ENCODE peak calls at places on chromosomes 5 and 9, in seven cellular contexts. X is gastrocnemius medialis, Q is cardiac fibroblast, J is pancreas, V is fibroblast of mammary gland, W is kidney, Y is PC-3. U is an unnamed sample.

GRCh38 chr5:178474562-178475184 is 115.5 kb downstream of the COL23A1 start:
- DNase-seq in X (no peak), Q (no peak), J (no peak), V (no peak), W (no peak), Y (no peak), U (no peak)

GRCh38 chr9:86303316-86303975 is 21.1 kb upstream of the ISCA1 start:
- DNase-seq in X (no peak), Q (peak; percentile 54), J (no peak), V (peak; percentile 9), W (no peak), Y (peak; percentile 64), U (no peak)

GRCh38 chr5:68464424-68464823 is 248.9 kb downstream of the PIK3R1 start:
- DNase-seq in X (no peak), Q (peak; percentile 54), J (no peak), V (peak; percentile 56), W (no peak), Y (peak; percentile 2), U (no peak)

GRCh38 chr9:122005597-122005996 is 87.5 kb downstream of the TTLL11 start:
- DNase-seq in X (no peak), Q (peak; percentile 41), J (no peak), V (no peak), W (no peak), Y (peak; percentile 62), U (no peak)

GRCh38 chr5:75601996-75602395 is 9.3 kb upstream of the ANKDD1B start:
- DNase-seq in X (no peak), Q (peak; percentile 26), J (no peak), V (peak; percentile 7), W (no peak), Y (peak; percentile 66), U (peak; percentile 62)

GRCh38 chr5:103674321-103674720 is 111.7 kb upstream of the NUDT12 start:
- DNase-seq in X (no peak), Q (no peak), J (no peak), V (no peak), W (no peak), Y (no peak), U (no peak)

GRCh38 chr5:112995764-112996618 is 19.4 kb downstream of the DCP2 start:
- DNase-seq in X (peak; percentile 43), Q (peak; percentile 80), J (peak; percentile 58), V (peak; percentile 75), W (no peak), Y (peak; percentile 90), U (no peak)

GRCh38 chr5:143201589-143201988 is 201.9 kb downstream of the NR3C1 start:
- DNase-seq in X (no peak), Q (peak; percentile 70), J (no peak), V (peak; percentile 67), W (no peak), Y (no peak), U (no peak)

GRCh38 chr5:73031839-73032238 is 76.0 kb downstream of the FCHO2 start:
- DNase-seq in X (no peak), Q (peak; percentile 92), J (peak; percentile 48), V (peak; percentile 83), W (no peak), Y (peak; percentile 53), U (peak; percentile 51)

GRCh38 chr5:56783261-56783660 is 32.1 kb upstream of the MAP3K1 start:
- DNase-seq in X (no peak), Q (no peak), J (no peak), V (no peak), W (no peak), Y (no peak), U (no peak)

GRCh38 chr5:96331681-96332361 is 101.2 kb downstream of the PCSK1 start:
- DNase-seq in X (no peak), Q (no peak), J (no peak), V (no peak), W (no peak), Y (no peak), U (no peak)

GRCh38 chr5:5979761-5980570 is 398.4 kb downstream of the MED10 start:
- DNase-seq in X (no peak), Q (peak; percentile 0), J (no peak), V (peak; percentile 58), W (no peak), Y (peak; percentile 98), U (no peak)

GRCh38 chr5:168218746-168219145 is 72.7 kb upstream of the WWC1 start:
- DNase-seq in X (no peak), Q (no peak), J (no peak), V (no peak), W (no peak), Y (peak; percentile 38), U (no peak)

GRCh38 chr9:137318565-137318964 is 16.5 kb upstream of the NRARP start:
- DNase-seq in X (no peak), Q (no peak), J (peak; percentile 25), V (no peak), W (no peak), Y (no peak), U (no peak)

GRCh38 chr5:15748266-15748665 is 248.3 kb downstream of the FBXL7 start:
- DNase-seq in X (no peak), Q (no peak), J (no peak), V (no peak), W (no peak), Y (no peak), U (no peak)

GRCh38 chr5:4196744-4197646 is 601.4 kb downstream of the IRX1 start:
- DNase-seq in X (no peak), Q (no peak), J (no peak), V (no peak), W (no peak), Y (no peak), U (no peak)

GRCh38 chr9:81622471-81623245 is 66.7 kb downstream of the TLE1 start:
- DNase-seq in X (no peak), Q (no peak), J (no peak), V (no peak), W (no peak), Y (no peak), U (peak; percentile 77)

GRCh38 chr9:36166150-36166927 is 2.8 kb upstream of the CCIN start:
- DNase-seq in X (peak; percentile 56), Q (peak; percentile 85), J (peak; percentile 80), V (peak; percentile 84), W (peak; percentile 90), Y (peak; percentile 83), U (no peak)

GRCh38 chr5:59040007-59040803 is 457.3 kb downstream of the RAB3C start:
- DNase-seq in X (no peak), Q (peak; percentile 88), J (no peak), V (peak; percentile 91), W (no peak), Y (no peak), U (no peak)

GRCh38 chr5:139725073-139725830 is 70.4 kb upstream of the PSD2 start:
- DNase-seq in X (no peak), Q (peak; percentile 73), J (no peak), V (peak; percentile 80), W (peak; percentile 96), Y (peak; percentile 35), U (peak; percentile 51)

GRCh38 chr9:88605500-88606172 is 70.7 kb downstream of the NXNL2 start:
- DNase-seq in X (no peak), Q (peak; percentile 45), J (no peak), V (peak; percentile 76), W (no peak), Y (no peak), U (peak; percentile 27)

GRCh38 chr5:104909803-104910202 is 1347.2 kb upstream of the NUDT12 start:
- DNase-seq in X (no peak), Q (peak; percentile 0), J (no peak), V (no peak), W (no peak), Y (peak; percentile 71), U (no peak)

GRCh38 chr9:98146101-98146991 is 27.3 kb upstream of the TRIM14 start:
- DNase-seq in X (no peak), Q (peak; percentile 67), J (peak; percentile 76), V (peak; percentile 54), W (peak; percentile 94), Y (peak; percentile 62), U (peak; percentile 84)

GRCh38 chr5:181042722-181043121 is 2.7 kb downstream of the BTNL9 start:
- DNase-seq in X (no peak), Q (no peak), J (no peak), V (no peak), W (no peak), Y (no peak), U (no peak)

GRCh38 chr5:76622076-76622475 is 1.1 kb downstream of the F2RL2 start:
- DNase-seq in X (no peak), Q (no peak), J (no peak), V (no peak), W (no peak), Y (no peak), U (peak; percentile 25)
- H3K4me3 ChIP-seq in X (no peak overlapping the region), Q (no peak overlapping the region), J (no peak overlapping the region), V (no peak overlapping the region), W (no peak overlapping the region), Y (no peak overlapping the region), U (peak overlapping the region; percentile 62)

GRCh38 chr9:106288689-106289088 is 574.3 kb upstream of the ZNF462 start:
- DNase-seq in X (no peak), Q (no peak), J (no peak), V (no peak), W (no peak), Y (no peak), U (no peak)

GRCh38 chr9:106287108-106287631 is 575.8 kb upstream of the ZNF462 start:
- DNase-seq in X (no peak), Q (no peak), J (no peak), V (peak; percentile 2), W (no peak), Y (no peak), U (no peak)

GRCh38 chr9:106284300-106284699 is 578.7 kb upstream of the ZNF462 start:
- DNase-seq in X (no peak), Q (no peak), J (no peak), V (no peak), W (no peak), Y (peak; percentile 23), U (no peak)

GRCh38 chr9:106286249-106286648 is 576.7 kb upstream of the ZNF462 start:
- DNase-seq in X (no peak), Q (no peak), J (no peak), V (peak; percentile 4), W (no peak), Y (peak; percentile 51), U (no peak)
- TF ChIP-seq CTCF in X (no peak), Q (no peak), J (no peak), V (no peak), W (peak; percentile 17), Y (peak; percentile 64), U (peak; percentile 44)

GRCh38 chr9:95029251-95029650 is 288.3 kb downstream of the FANCC start:
- DNase-seq in X (no peak), Q (no peak), J (no peak), V (no peak), W (no peak), Y (no peak), U (no peak)
- H3K4me3 ChIP-seq in X (peak overlapping the region; percentile 1), Q (no peak overlapping the region), J (no peak overlapping the region), V (no peak overlapping the region), W (no peak overlapping the region), Y (no peak overlapping the region), U (no peak overlapping the region)

DNA sequence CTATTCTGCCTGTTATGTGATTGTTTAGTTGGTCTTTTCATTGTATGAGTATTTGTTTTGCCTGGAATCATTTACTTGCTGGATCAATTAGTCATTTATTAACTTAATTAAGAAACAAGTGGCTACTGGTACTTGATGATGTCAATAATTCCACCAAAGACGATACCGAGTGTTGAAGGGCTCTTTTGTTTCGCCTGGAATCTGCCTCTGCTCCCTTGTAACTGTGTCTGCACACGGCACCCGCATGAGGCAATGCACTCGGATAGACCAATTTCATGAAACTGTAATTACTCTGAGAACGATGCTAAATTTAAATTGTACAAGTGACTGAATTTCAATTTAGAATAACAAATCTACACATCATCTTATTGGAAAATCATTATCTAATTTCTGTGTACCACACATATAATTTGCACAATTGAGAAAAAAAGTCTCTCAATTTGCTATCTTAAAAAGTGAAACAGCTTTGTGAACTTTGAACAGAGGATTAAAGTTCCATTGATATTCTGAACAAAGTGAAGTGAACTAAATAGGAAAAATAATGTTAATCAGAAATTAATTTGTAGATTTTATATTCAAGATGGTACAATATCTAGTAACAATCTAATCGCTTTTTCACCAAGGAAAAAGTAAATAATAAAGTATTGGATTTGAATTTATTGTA is 143.2 kb downstream of the CTNND2 start:
- DNase-seq in X (no peak), Q (no peak), J (no peak), V (no peak), W (no peak), Y (no peak), U (no peak)
- TF ChIP-seq CTCF in X (no peak), Q (no peak), J (no peak), V (no peak), W (no peak), Y (no peak), U (no peak)